ENCODE peak calls at places on chromosomes 13 and 19, in seven cellular contexts. A is esophagus squamous epithelium, L is astrocyte of the cerebellum, Z is breast epithelium, B is bronchial epithelial cell, Q is fibroblast of lung, H is epithelial cell of esophagus. Y is an unnamed sample.

GRCh38 chr13:110363009-110363408 is 55.9 kb downstream of the COL4A2 start:
- DNase-seq in H (no peak), B (no peak), Q (no peak), Z (no peak), A (no peak), L (no peak), Y (no peak)

GRCh38 chr19:9381367-9381785 is 18.6 kb downstream of the ZNF177 start:
- DNase-seq in A (no peak), H (no peak), Q (peak), L (no peak), Z (no peak), B (no peak), Y (no peak)

GRCh38 chr13:64248371-64249065 is 2832.9 kb upstream of the PCDH20 start:
- DNase-seq in A (no peak), B (no peak), H (no peak), L (peak), Z (no peak), Q (no peak), Y (no peak)

GRCh38 chr13:33441015-33441414 is 155.5 kb upstream of the STARD13 start:
- DNase-seq in A (no peak), Q (peak), L (peak), H (peak), B (peak), Z (no peak), Y (no peak)

GRCh38 chr19:6378036-6378435 is 2.3 kb upstream of the PSPN start:
- DNase-seq in L (peak), A (no peak), Z (no peak), H (no peak), B (no peak), Q (no peak), Y (no peak)

GRCh38 chr13:99178636-99179035 is 22.0 kb upstream of the UBAC2 start:
- DNase-seq in H (peak), Q (peak), Z (no peak), B (no peak), L (no peak), A (no peak), Y (peak)

GRCh38 chr19:44753932-44754742 is 5.6 kb downstream of the BCL3 start:
- DNase-seq in A (peak), H (peak), L (no peak), Q (peak), B (peak), Z (peak), Y (no peak)

GRCh38 chr13:100826441-100826840 is 151.8 kb upstream of the TMTC4 start:
- DNase-seq in Z (no peak), H (no peak), A (no peak), B (no peak), L (no peak), Q (no peak), Y (no peak)

GRCh38 chr13:34462843-34463242 is 479.2 kb upstream of the NBEA start:
- DNase-seq in Q (peak), A (no peak), Z (no peak), H (peak), L (peak), B (peak), Y (no peak)

GRCh38 chr19:2540251-2540645 is 64.3 kb downstream of the GADD45B start:
- DNase-seq in L (no peak), H (no peak), B (no peak), A (no peak), Z (no peak), Q (no peak), Y (no peak)

GRCh38 chr13:51629711-51630575 is 45.7 kb downstream of the WDFY2 start:
- DNase-seq in Z (no peak), A (no peak), L (no peak), Q (no peak), H (no peak), B (no peak), Y (no peak)

GRCh38 chr13:110640591-110641029 is 25.3 kb downstream of the NAXD start:
- DNase-seq in Z (no peak), Q (peak), L (no peak), A (no peak), H (no peak), B (no peak), Y (no peak)

GRCh38 chr13:76992548-76993001 is 694 bp downstream of the CLN5 start:
- DNase-seq in Q (peak), L (no peak), B (peak), A (no peak), Z (no peak), H (peak), Y (no peak)

GRCh38 chr13:112586334-112586733 is 1.6 kb downstream of the TUBGCP3 start:
- DNase-seq in B (no peak), Q (no peak), A (no peak), L (no peak), H (no peak), Z (no peak), Y (no peak)

GRCh38 chr13:112583592-112584277 is 4.2 kb downstream of the TUBGCP3 start:
- DNase-seq in A (no peak), Z (no peak), Q (no peak), B (no peak), H (no peak), L (no peak), Y (peak)

GRCh38 chr13:112588490-112589297 is 741 bp upstream of the TUBGCP3 start:
- DNase-seq in L (no peak), A (no peak), H (no peak), Z (no peak), Q (peak), B (no peak), Y (no peak)

GRCh38 chr13:112587359-112587766 is 590 bp downstream of the TUBGCP3 start:
- DNase-seq in Z (peak), L (peak), H (peak), B (peak), A (no peak), Q (peak), Y (no peak)

GRCh38 chr13:112587767-112588489 is at the start of gene TUBGCP3:
- DNase-seq in A (no peak), Q (peak), Z (peak), B (peak), L (peak), H (peak), Y (peak)
- TF ChIP-seq CTCF in A (peak), Q (no peak), Z (peak), B (peak), L (peak), H (no peak), Y (no peak)

GRCh38 chr19:39171479-39172465 is 25.0 kb upstream of the NCCRP1 start:
- DNase-seq in B (no peak), Z (no peak), A (no peak), H (no peak), Q (no peak), L (no peak), Y (no peak)
- H3K4me3 ChIP-seq in B (no peak), Z (no peak), A (no peak), H (no peak), Q (no peak), L (no peak), Y (no peak)

DNA sequence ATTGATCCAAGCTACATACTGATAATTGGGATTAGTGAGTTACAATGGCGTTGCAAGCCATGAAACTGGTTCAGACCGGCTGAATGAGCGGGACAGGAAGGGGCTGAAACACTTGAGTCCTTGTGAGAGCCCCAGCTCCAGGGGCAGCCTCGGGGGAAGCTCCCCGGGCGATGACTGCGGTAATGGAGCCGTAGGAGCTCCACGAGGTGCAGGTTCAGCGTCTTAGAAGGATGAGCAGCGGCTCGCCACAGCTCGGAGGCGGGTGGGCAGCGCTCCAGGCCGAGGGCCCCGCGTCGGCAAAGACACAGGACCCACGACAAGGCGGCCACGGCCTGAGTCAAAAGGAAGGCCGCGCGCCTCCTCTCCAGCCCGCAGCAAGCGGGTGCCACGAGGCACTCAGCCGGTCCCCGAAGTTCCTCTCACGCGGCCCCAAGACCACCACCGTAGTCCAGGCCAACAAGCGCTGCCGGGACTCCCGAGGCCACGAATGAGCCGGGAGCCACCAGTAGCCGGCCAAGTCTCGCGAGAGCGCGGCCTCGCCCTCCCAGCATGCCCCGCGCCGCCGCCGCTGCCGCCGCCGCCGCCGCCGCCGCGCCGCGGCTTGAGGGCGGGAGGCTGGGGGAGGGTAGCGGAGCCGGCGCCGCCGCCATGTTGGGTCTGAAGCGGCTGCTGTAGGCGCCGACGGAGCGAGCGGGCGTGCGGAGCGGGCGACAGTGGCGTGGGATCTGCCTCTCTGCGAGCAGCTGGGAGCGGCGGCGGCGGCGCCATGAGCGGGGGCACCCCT is at the start of gene LSM14A:
- DNase-seq in A (peak), Z (peak), B (peak), L (peak), H (peak), Q (peak), Y (peak)
- TF ChIP-seq CTCF in A (no peak), Z (no peak), B (no peak), L (no peak), H (no peak), Q (no peak), Y (no peak)

GRCh38 chr19:48858984-48859710 is 9.3 kb downstream of the PLEKHA4 start:
- DNase-seq in A (no peak), L (no peak), H (no peak), Q (no peak), B (no peak), Z (no peak), Y (no peak)

GRCh38 chr19:48856921-48857320 is 11.5 kb downstream of the PLEKHA4 start:
- DNase-seq in B (no peak), Q (no peak), Z (no peak), A (no peak), H (no peak), L (no peak), Y (no peak)

GRCh38 chr19:48859711-48860572 is 8.5 kb downstream of the PLEKHA4 start:
- DNase-seq in L (no peak), Z (no peak), B (no peak), H (no peak), A (no peak), Q (no peak), Y (no peak)

GRCh38 chr19:48862827-48863226 is 5.6 kb downstream of the PLEKHA4 start:
- DNase-seq in A (no peak), B (no peak), Q (no peak), L (no peak), H (no peak), Z (no peak), Y (no peak)

DNA sequence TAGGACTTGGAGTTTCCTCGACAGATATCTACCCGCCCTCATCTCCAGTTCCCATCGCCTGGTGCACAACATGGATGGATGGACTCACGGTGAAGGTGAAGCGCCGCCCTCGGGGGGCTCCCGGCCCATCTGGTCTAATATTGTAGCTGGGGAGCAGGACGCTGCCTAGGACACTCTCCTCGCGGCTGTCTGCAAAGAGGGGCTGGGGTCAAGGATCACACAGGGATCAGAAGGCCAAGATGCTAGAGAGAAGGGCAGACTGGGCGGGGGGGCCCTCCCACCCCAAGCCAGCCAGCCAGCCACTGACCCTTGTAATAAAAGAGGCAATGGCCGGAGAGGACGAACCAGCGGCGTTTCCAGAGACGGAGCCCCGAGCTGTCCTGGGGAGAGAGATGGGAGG is 7.1 kb downstream of the PLEKHA4 start:
- DNase-seq in A (no peak), Z (no peak), B (no peak), Q (no peak), L (no peak), H (no peak), Y (no peak)
- H3K4me3 ChIP-seq in A (no peak), Z (no peak), B (no peak), Q (no peak), L (no peak), H (no peak), Y (no peak)